ENCODE peak calls at places on chromosomes 11 and 22, in four cellular contexts. W is T-cell; A is stimulated activated CD8-positive, alpha-beta memory T cell treated with anti-CD3 and anti-CD28 coated beads, Interleukin-2, amount 100 ng/mL, for 48 hours; X is stimulated activated CD4-positive, alpha-beta T cell treated with anti-CD3 and anti-CD28 coated beads, TNF-alpha, amount 100 ng/mL, for 48 hours. N is an unnamed sample.

GRCh38 chr22:36775589-36775965 is 342 bp downstream of the IFT27 start:
- DNase-seq in A (no peak), X (no peak), W (peak; percentile 44), N (no peak)

GRCh38 chr11:112294688-112295340 is 34.2 kb upstream of the PLET1 start:
- DNase-seq in W (no peak), X (no peak), A (no peak), N (no peak)

GRCh38 chr11:7657306-7658025 is 15.8 kb downstream of the CYB5R2 start:
- DNase-seq in W (no peak), X (no peak), A (no peak), N (peak; percentile 11)

GRCh38 chr11:93444671-93445073 is 98.5 kb downstream of the SMCO4 start:
- DNase-seq in W (peak; percentile 20), A (peak; percentile 8), X (peak; percentile 2), N (no peak)

GRCh38 chr11:102244681-102245409 is 72.4 kb upstream of the BIRC3 start:
- DNase-seq in W (no peak), A (no peak), X (no peak), N (no peak)

GRCh38 chr11:5307256-5308019 is 5.7 kb upstream of the OR51B4 start:
- DNase-seq in W (no peak), X (no peak), A (no peak), N (no peak)

GRCh38 chr22:24310969-24311368 is 40.3 kb downstream of the SPECC1L start:
- DNase-seq in A (no peak), X (no peak), W (no peak), N (no peak)

GRCh38 chr11:104826772-104827171 is 71.5 kb downstream of the CASP12 start:
- DNase-seq in X (no peak), W (no peak), A (no peak), N (no peak)

GRCh38 chr11:120521176-120521575 is 9.6 kb downstream of the GRIK4 start:
- DNase-seq in W (no peak), A (no peak), X (no peak), N (no peak)

GRCh38 chr11:78806214-78807004 is 231.7 kb upstream of the NARS2 start:
- DNase-seq in W (no peak), X (no peak), A (no peak), N (no peak)

GRCh38 chr11:67105964-67106363 is 13.1 kb upstream of the KDM2A start:
- DNase-seq in X (no peak), W (no peak), A (no peak), N (no peak)

GRCh38 chr11:91664521-91664920 is 560.1 kb upstream of the FAT3 start:
- DNase-seq in A (no peak), W (no peak), X (no peak), N (no peak)

GRCh38 chr22:47194476-47195155 is 432.2 kb downstream of the TBC1D22A start:
- DNase-seq in W (no peak), X (no peak), A (no peak), N (no peak)

GRCh38 chr11:46026616-46027293 is 94.5 kb downstream of the PHF21A start:
- DNase-seq in W (no peak), A (no peak), X (no peak), N (no peak)

GRCh38 chr11:10639350-10639749 is 54.2 kb downstream of the IRAG1 start:
- DNase-seq in A (no peak), X (no peak), W (no peak), N (no peak)

GRCh38 chr11:70397336-70397982 is 870 bp upstream of the CTTN start:
- DNase-seq in X (no peak), W (peak; percentile 13), A (no peak), N (peak; percentile 8)

GRCh38 chr11:47051217-47051616 is 114.7 kb downstream of the CSTPP1 start:
- DNase-seq in A (no peak), W (no peak), X (no peak), N (no peak)

GRCh38 chr11:19091366-19091765 is 25.6 kb upstream of the ZDHHC13 start:
- DNase-seq in X (no peak), A (no peak), W (no peak), N (no peak)

GRCh38 chr11:72013765-72014711 is 15.3 kb downstream of the IL18BP start:
- DNase-seq in W (no peak), X (no peak), A (no peak), N (no peak)

GRCh38 chr11:18501629-18502028 is 25.1 kb downstream of the TSG101 start:
- DNase-seq in W (no peak), X (no peak), A (no peak), N (no peak)

GRCh38 chr11:78698612-78699011 is 123.9 kb upstream of the NARS2 start:
- DNase-seq in A (no peak), X (no peak), W (no peak), N (no peak)

GRCh38 chr11:63020671-63021255 is 5.1 kb upstream of the SLC22A8 start:
- DNase-seq in W (no peak), A (peak; percentile 23), X (peak; percentile 20), N (no peak)

GRCh38 chr11:57427692-57428082 is 766 bp upstream of the SLC43A3 start:
- DNase-seq in X (no peak), W (no peak), A (no peak), N (no peak)

GRCh38 chr11:69922596-69923111 is 103.4 kb upstream of the FGF3 start:
- DNase-seq in A (no peak), W (no peak), X (no peak), N (no peak)